ENCODE peak calls at places on chromosomes 4 and X, in eight cellular contexts. A is body of pancreas; M is GM23248; J is lower lobe of right lung; P is MM.1S; B is CD8-positive, alpha-beta T cell; Z is left lung; N is left ventricle myocardium inferior. E is an unnamed sample.

GRCh38 chr4:69147334-69147733 is 51.1 kb downstream of the UGT2B7 start:
- DNase-seq in J (peak; percentile 48), B (no peak), N (no peak), Z (no peak), P (no peak), A (no peak), M (no peak), E (no peak)

GRCh38 chr4:153418581-153418980 is 47.6 kb upstream of the TMEM131L start:
- DNase-seq in P (no peak), B (no peak), J (no peak), A (no peak), Z (no peak), N (no peak), M (peak; percentile 21), E (no peak)

GRCh38 chr4:109982521-109982920 is 69.8 kb downstream of the EGF start:
- DNase-seq in Z (no peak), P (no peak), B (no peak), N (no peak), M (no peak), J (no peak), A (no peak), E (no peak)

GRCh38 chr4:182604953-182605352 is 312.2 kb downstream of the DCTD start:
- DNase-seq in A (no peak), M (no peak), N (no peak), P (no peak), J (no peak), Z (no peak), B (no peak), E (no peak)

GRCh38 chr4:84218002-84218401 is 281.1 kb downstream of the NKX6-1 start:
- DNase-seq in B (no peak), P (no peak), N (no peak), A (no peak), M (no peak), Z (no peak), J (no peak), E (peak; percentile 76)

GRCh38 chrX:8319359-8319758 is 145.3 kb upstream of the VCX3B start:
- DNase-seq in M (no peak), A (no peak), P (no peak), B (no peak), J (no peak), Z (no peak), N (no peak), E (no peak)

GRCh38 chr4:1502976-1503375 is 96.7 kb upstream of the NKX1-1 start:
- DNase-seq in J (peak; percentile 39), M (peak; percentile 8), B (no peak), N (no peak), A (peak; percentile 19), P (no peak), Z (peak; percentile 24), E (peak; percentile 9)

GRCh38 chrX:109049903-109050302 is 313.5 kb upstream of the IRS4 start:
- DNase-seq in A (no peak), N (no peak), Z (no peak), P (no peak), J (no peak), M (no peak), B (no peak), E (no peak)

GRCh38 chr4:85842540-85842939 is 367.6 kb downstream of the ARHGAP24 start:
- DNase-seq in N (no peak), J (peak; percentile 46), Z (peak; percentile 44), B (no peak), A (peak; percentile 29), P (no peak), M (peak; percentile 76), E (peak; percentile 82)

DNA sequence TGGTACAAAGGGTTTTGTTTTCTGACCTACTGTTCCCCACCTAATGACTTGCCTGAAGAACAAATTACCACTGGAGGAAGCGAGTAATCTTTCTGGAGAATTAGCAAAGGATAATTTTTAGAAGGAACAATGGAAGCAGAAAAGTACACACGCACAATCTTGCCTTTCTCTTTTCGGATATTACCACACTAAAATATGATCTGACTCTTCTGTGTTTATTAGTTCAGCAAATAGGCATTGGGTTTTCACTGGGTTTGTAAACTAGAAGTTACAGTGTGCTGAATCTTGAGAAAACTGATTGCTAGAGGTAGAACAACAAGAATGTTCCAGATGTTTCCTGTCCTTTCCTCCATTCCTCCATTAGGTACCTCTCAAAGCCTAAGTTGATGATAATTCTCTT is 436.0 kb downstream of the PACRGL start:
- DNase-seq in B (no peak), N (no peak), Z (no peak), M (no peak), P (no peak), J (no peak), A (no peak), E (no peak)
- H3K27ac ChIP-seq in B (no peak overlapping the region), N (no peak overlapping the region), Z (no peak overlapping the region), M (no peak overlapping the region), P (no peak overlapping the region), J (no peak overlapping the region), A (no peak overlapping the region), E (no peak overlapping the region)

DNA sequence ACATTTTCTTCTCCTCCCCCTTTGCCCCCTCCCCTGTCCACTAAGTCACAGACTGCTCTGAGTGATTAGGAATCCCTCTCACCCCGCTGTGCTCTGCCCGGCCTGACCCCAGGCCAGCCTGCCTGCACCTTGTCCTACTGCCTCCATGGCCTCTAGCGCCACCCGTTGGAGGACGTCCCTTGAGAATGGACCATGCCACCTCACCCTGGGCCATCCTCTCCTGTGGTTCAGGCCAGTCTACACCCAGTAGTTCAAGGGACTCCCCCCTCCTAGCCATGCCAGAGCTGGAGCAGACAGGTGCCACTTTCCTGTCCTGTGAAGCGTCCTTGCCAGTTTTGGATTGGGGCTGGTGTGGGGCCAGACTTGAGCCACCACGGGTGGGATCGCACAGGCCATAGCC is 9.7 kb upstream of the IRAK1 start:
- DNase-seq in M (no peak), J (no peak), A (no peak), N (no peak), Z (no peak), B (no peak), P (no peak), E (no peak)
- H3K36me3 ChIP-seq in M (no peaks in the 10 kb centered on the region), J (peaks cover 52% of the 10 kb centered on the region), A (no peaks in the 10 kb centered on the region), N (peaks cover 15% of the 10 kb centered on the region), Z (no peaks in the 10 kb centered on the region), B (peaks cover 24% of the 10 kb centered on the region), P (no peaks in the 10 kb centered on the region), E (peaks cover 3% of the 10 kb centered on the region)

DNA sequence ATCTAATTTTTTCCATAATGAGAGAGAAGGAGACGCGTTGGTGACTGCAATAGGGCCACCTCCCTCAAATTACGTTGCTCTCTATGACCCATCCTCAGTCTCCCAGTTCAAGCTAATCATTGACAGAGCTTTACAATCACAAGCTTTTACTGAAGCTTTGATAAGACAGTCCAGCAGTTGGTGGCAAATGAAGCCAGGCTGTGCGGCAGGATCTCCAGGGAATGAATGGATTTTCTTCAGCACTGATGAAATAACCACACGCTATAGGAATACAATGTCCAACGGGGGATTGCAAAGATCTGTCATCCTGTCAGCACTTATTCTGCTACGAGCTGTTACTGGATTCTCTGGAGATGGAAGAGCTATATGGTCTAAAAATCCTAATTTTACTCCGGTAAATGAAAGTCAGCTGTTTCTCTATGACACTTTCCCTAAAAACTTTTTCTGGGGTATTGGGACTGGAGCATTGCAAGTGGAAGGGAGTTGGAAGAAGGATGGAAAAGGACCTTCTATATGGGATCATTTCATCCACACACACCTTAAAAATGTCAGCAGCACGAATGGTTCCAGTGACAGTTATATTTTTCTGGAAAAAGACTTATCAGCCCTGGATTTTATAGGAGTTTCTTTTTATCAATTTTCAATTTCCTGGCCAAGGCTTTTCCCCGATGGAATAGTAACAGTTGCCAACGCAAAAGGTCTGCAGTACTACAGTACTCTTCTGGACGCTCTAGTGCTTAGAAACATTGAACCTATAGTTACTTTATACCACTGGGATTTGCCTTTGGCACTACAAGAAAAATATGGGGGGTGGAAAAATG is at the start of gene KLB:
- DNase-seq in B (no peak), J (no peak), Z (no peak), P (no peak), M (peak; percentile 13), N (no peak), A (peak; percentile 46), E (peak; percentile 42)
- H3K4me1 ChIP-seq in B (no peaks in the 10 kb centered on the region), J (no peaks in the 10 kb centered on the region), Z (no peaks in the 10 kb centered on the region), P (no peaks in the 10 kb centered on the region), M (peaks cover 8% of the 10 kb centered on the region), N (no peaks in the 10 kb centered on the region), A (peaks cover 15% of the 10 kb centered on the region), E (peaks cover 4% of the 10 kb centered on the region)

GRCh38 chrX:38008658-38009057 is 2.3 kb downstream of the SYTL5 start:
- DNase-seq in B (no peak), M (no peak), J (no peak), P (no peak), Z (no peak), A (no peak), N (no peak), E (no peak)
- H3K27ac ChIP-seq in B (no peak overlapping the region), M (no peak overlapping the region), J (no peak overlapping the region), P (no peak overlapping the region), Z (no peak overlapping the region), A (no peak overlapping the region), N (no peak overlapping the region), E (no peak overlapping the region)

DNA sequence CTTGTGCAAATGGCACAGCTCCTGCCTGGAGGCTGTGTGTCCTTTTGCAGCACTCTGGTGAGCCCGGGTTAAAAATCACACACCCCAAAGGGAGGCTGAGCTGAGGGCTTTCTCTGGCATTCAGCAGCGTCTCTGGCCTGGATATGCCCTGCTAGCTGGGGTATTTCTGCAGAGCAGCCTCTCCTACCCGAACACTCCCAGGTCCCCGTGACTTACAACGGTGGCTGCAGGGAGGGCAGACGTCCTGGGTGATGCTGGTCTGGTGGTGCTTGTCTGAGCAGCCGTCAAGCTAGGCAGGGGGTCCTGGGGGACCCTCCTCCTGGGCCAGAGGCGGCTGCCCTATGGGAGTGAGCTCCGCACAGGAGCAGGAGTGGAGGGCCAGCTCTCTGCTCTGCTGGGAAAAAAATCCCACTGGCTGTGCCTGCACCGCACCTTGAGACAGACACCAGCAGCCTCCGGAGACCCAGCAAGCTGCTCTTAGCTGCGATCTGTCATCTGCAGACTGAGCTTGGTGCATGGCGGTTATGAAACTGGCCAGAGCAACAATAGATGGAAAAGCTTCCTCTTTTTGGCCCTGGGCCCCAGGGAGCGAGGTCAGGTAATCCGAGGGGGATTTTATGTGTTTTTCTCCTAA is 41.3 kb upstream of the ASMTL start:
- DNase-seq in M (no peak), A (no peak), Z (no peak), B (no peak), J (no peak), N (no peak), P (peak; percentile 27), E (peak; percentile 34)
- H3K36me3 ChIP-seq in M (no peaks in the 10 kb centered on the region), A (no peaks in the 10 kb centered on the region), Z (no peaks in the 10 kb centered on the region), B (peaks cover 10% of the 10 kb centered on the region), J (no peaks in the 10 kb centered on the region), N (no peaks in the 10 kb centered on the region), P (no peaks in the 10 kb centered on the region), E (no peaks in the 10 kb centered on the region)

GRCh38 chrX:16993791-16994318 is 47.4 kb downstream of the REPS2 start:
- DNase-seq in M (no peak), P (no peak), N (no peak), J (no peak), Z (no peak), A (no peak), B (no peak), E (no peak)

GRCh38 chrX:16989750-16990149 is 43.3 kb downstream of the REPS2 start:
- DNase-seq in J (no peak), M (no peak), P (no peak), B (no peak), N (no peak), A (no peak), Z (no peak), E (no peak)

GRCh38 chrX:16992411-16992810 is 46.0 kb downstream of the REPS2 start:
- DNase-seq in A (no peak), P (no peak), B (no peak), J (no peak), N (no peak), Z (no peak), M (no peak), E (no peak)

GRCh38 chrX:16992902-16993301 is 46.4 kb downstream of the REPS2 start:
- DNase-seq in A (no peak), M (no peak), Z (no peak), N (no peak), B (no peak), P (no peak), J (no peak), E (no peak)

GRCh38 chrX:16990839-16991238 is 44.4 kb downstream of the REPS2 start:
- DNase-seq in J (no peak), M (no peak), P (no peak), N (no peak), Z (no peak), B (no peak), A (no peak), E (no peak)
- H3K4me1 ChIP-seq in J (no peaks in the 10 kb centered on the region), M (no peaks in the 10 kb centered on the region), P (no peaks in the 10 kb centered on the region), N (no peaks in the 10 kb centered on the region), Z (no peaks in the 10 kb centered on the region), B (no peaks in the 10 kb centered on the region), A (peaks cover 12% of the 10 kb centered on the region), E (no peaks in the 10 kb centered on the region)

E was measured in SJCRH30.